ENCODE peak calls at places on chromosomes 6 and 20, in nine cellular contexts. One of them, this sample, is unnamed.

GRCh38 chr6:40039042-40039441 is 104.8 kb upstream of the MOCS1 start:
- DNase-seq in CD4-positive, alpha-beta T cell: no peak
- DNase-seq in progenitor cell of endocrine pancreas: no peak
- DNase-seq in H1: no peak
- DNase-seq in GM12865: no peak
- DNase-seq in A673: no peak
- DNase-seq in HFF-Myc: no peak
- DNase-seq in body of pancreas: no peak
- DNase-seq in tibial nerve: no peak
- DNase-seq in this sample: no peak

GRCh38 chr6:152401978-152402377 is 235.2 kb downstream of the SYNE1 start:
- DNase-seq in H1: no peak
- DNase-seq in A673: no peak
- DNase-seq in progenitor cell of endocrine pancreas: no peak
- DNase-seq in HFF-Myc: no peak
- DNase-seq in tibial nerve: no peak
- DNase-seq in GM12865: no peak
- DNase-seq in body of pancreas: no peak
- DNase-seq in CD4-positive, alpha-beta T cell: no peak
- DNase-seq in this sample: no peak

GRCh38 chr20:9353916-9354276 is 160.5 kb upstream of the LAMP5 start:
- DNase-seq in CD4-positive, alpha-beta T cell: no peak
- DNase-seq in A673: no peak
- DNase-seq in H1: no peak
- DNase-seq in GM12865: no peak
- DNase-seq in body of pancreas: no peak
- DNase-seq in HFF-Myc: no peak
- DNase-seq in tibial nerve: no peak
- DNase-seq in progenitor cell of endocrine pancreas: no peak
- DNase-seq in this sample: no peak

GRCh38 chr6:53151676-53152075 is 3.0 kb upstream of the GCM1 start:
- DNase-seq in CD4-positive, alpha-beta T cell: no peak
- DNase-seq in progenitor cell of endocrine pancreas: no peak
- DNase-seq in body of pancreas: no peak
- DNase-seq in H1: peak; percentile 65
- DNase-seq in tibial nerve: no peak
- DNase-seq in HFF-Myc: no peak
- DNase-seq in A673: peak; percentile 40
- DNase-seq in GM12865: peak; percentile 30
- DNase-seq in this sample: no peak

GRCh38 chr6:24923885-24924401 is 11.8 kb downstream of the RIPOR2 start:
- DNase-seq in H1: no peak
- DNase-seq in CD4-positive, alpha-beta T cell: no peak
- DNase-seq in progenitor cell of endocrine pancreas: no peak
- DNase-seq in body of pancreas: no peak
- DNase-seq in HFF-Myc: no peak
- DNase-seq in A673: no peak
- DNase-seq in tibial nerve: no peak
- DNase-seq in GM12865: no peak
- DNase-seq in this sample: no peak

GRCh38 chr6:159422041-159422984 is 253.1 kb downstream of the FNDC1 start:
- DNase-seq in CD4-positive, alpha-beta T cell: no peak
- DNase-seq in progenitor cell of endocrine pancreas: no peak
- DNase-seq in H1: no peak
- DNase-seq in body of pancreas: no peak
- DNase-seq in A673: no peak
- DNase-seq in GM12865: no peak
- DNase-seq in HFF-Myc: no peak
- DNase-seq in tibial nerve: no peak
- DNase-seq in this sample: no peak

GRCh38 chr20:53631909-53632662 is 38.4 kb upstream of the ZNF217 start:
- DNase-seq in GM12865: no peak
- DNase-seq in body of pancreas: no peak
- DNase-seq in progenitor cell of endocrine pancreas: no peak
- DNase-seq in CD4-positive, alpha-beta T cell: no peak
- DNase-seq in tibial nerve: no peak
- DNase-seq in H1: no peak
- DNase-seq in HFF-Myc: no peak
- DNase-seq in A673: no peak
- DNase-seq in this sample: no peak

GRCh38 chr6:62285612-62286469 is at the start of gene KHDRBS2:
- DNase-seq in progenitor cell of endocrine pancreas: peak; percentile 90
- DNase-seq in CD4-positive, alpha-beta T cell: no peak
- DNase-seq in H1: peak; percentile 92
- DNase-seq in body of pancreas: peak; percentile 82
- DNase-seq in GM12865: peak; percentile 83
- DNase-seq in HFF-Myc: no peak
- DNase-seq in A673: peak; percentile 11
- DNase-seq in tibial nerve: peak; percentile 64
- DNase-seq in this sample: peak; percentile 20

GRCh38 chr20:9068232-9068781 is 580 bp upstream of the PLCB4 start:
- DNase-seq in body of pancreas: peak; percentile 25
- DNase-seq in GM12865: no peak
- DNase-seq in CD4-positive, alpha-beta T cell: no peak
- DNase-seq in progenitor cell of endocrine pancreas: peak; percentile 56
- DNase-seq in HFF-Myc: no peak
- DNase-seq in tibial nerve: no peak
- DNase-seq in A673: peak; percentile 58
- DNase-seq in H1: peak; percentile 84
- DNase-seq in this sample: peak; percentile 25

GRCh38 chr6:130396722-130397121 is 30.9 kb downstream of the TMEM200A start:
- DNase-seq in tibial nerve: no peak
- DNase-seq in body of pancreas: no peak
- DNase-seq in progenitor cell of endocrine pancreas: no peak
- DNase-seq in CD4-positive, alpha-beta T cell: no peak
- DNase-seq in HFF-Myc: no peak
- DNase-seq in A673: no peak
- DNase-seq in GM12865: peak; percentile 13
- DNase-seq in H1: no peak
- DNase-seq in this sample: no peak

GRCh38 chr6:40962241-40962640 is 76.8 kb downstream of the UNC5CL start:
- DNase-seq in progenitor cell of endocrine pancreas: no peak
- DNase-seq in tibial nerve: no peak
- DNase-seq in GM12865: peak; percentile 64
- DNase-seq in HFF-Myc: peak; percentile 90
- DNase-seq in CD4-positive, alpha-beta T cell: no peak
- DNase-seq in A673: peak; percentile 31
- DNase-seq in body of pancreas: no peak
- DNase-seq in H1: no peak
- DNase-seq in this sample: no peak

GRCh38 chr6:26295691-26296555 is 69.1 kb upstream of the BTN3A2 start:
- DNase-seq in H1: no peak
- DNase-seq in CD4-positive, alpha-beta T cell: no peak
- DNase-seq in HFF-Myc: no peak
- DNase-seq in body of pancreas: no peak
- DNase-seq in GM12865: no peak
- DNase-seq in progenitor cell of endocrine pancreas: no peak
- DNase-seq in A673: no peak
- DNase-seq in tibial nerve: no peak
- DNase-seq in this sample: no peak

GRCh38 chr6:37668251-37668650 is 29.4 kb downstream of the MDGA1 start:
- DNase-seq in body of pancreas: no peak
- DNase-seq in progenitor cell of endocrine pancreas: no peak
- DNase-seq in HFF-Myc: no peak
- DNase-seq in GM12865: no peak
- DNase-seq in A673: no peak
- DNase-seq in H1: no peak
- DNase-seq in CD4-positive, alpha-beta T cell: no peak
- DNase-seq in tibial nerve: no peak
- DNase-seq in this sample: no peak

GRCh38 chr6:159042003-159042823 is 2.6 kb downstream of the TAGAP start:
- DNase-seq in A673: peak; percentile 59
- DNase-seq in HFF-Myc: peak; percentile 14
- DNase-seq in progenitor cell of endocrine pancreas: peak; percentile 56
- DNase-seq in GM12865: peak; percentile 90
- DNase-seq in H1: peak; percentile 73
- DNase-seq in tibial nerve: peak; percentile 45
- DNase-seq in body of pancreas: peak; percentile 88
- DNase-seq in CD4-positive, alpha-beta T cell: peak; percentile 69
- DNase-seq in this sample: peak; percentile 40

GRCh38 chr6:169160855-169161560 is 92.6 kb downstream of the THBS2 start:
- DNase-seq in H1: no peak
- DNase-seq in CD4-positive, alpha-beta T cell: no peak
- DNase-seq in HFF-Myc: no peak
- DNase-seq in body of pancreas: no peak
- DNase-seq in progenitor cell of endocrine pancreas: no peak
- DNase-seq in tibial nerve: no peak
- DNase-seq in GM12865: no peak
- DNase-seq in A673: no peak
- DNase-seq in this sample: no peak

DNA sequence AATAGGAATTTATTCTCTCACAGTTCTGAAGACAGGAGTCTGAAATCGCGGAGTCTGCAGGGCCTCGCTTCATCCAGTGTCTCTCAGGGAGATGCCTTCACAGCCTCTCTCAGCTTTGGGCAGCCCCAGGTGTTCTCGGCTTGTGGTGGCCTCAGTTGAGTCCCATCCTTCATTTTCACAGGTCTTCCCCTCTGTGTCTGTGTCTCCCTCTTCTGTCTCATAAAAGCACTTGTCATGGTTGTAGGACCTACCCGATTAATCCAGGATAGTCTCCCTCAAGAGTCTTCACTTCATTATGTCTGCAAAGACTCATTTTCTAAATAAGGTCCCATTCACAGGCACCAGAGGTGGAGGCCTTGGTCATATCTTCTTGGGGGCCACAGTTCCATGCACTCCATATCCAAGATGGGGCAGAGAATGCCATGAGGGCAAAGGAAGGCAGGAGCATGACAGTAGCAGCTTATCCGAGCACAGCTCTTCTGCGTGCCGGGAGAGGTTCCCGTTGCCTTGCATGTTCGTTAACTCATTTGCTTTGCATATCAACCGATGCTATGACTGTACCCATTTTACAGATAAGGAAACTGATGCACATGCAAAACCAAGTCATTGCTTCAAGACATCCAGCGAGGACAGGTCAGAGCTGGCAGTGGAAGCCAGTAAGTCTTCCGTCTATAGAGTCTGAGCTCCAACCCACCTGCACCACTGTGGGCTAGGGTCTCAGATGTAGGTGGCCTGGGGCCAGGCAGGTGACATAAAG is 363.8 kb upstream of the SULF2 start:
- DNase-seq in GM12865: peak; percentile 3
- DNase-seq in A673: no peak
- DNase-seq in tibial nerve: no peak
- DNase-seq in H1: no peak
- DNase-seq in body of pancreas: no peak
- DNase-seq in HFF-Myc: no peak
- DNase-seq in CD4-positive, alpha-beta T cell: no peak
- DNase-seq in progenitor cell of endocrine pancreas: no peak
- DNase-seq in this sample: no peak
- TF ChIP-seq CTCF in GM12865: no peak
- TF ChIP-seq CTCF in A673: no peak
- TF ChIP-seq CTCF in tibial nerve: no peak
- TF ChIP-seq CTCF in H1: no peak
- TF ChIP-seq CTCF in body of pancreas: no peak
- TF ChIP-seq CTCF in HFF-Myc: no peak
- TF ChIP-seq CTCF in CD4-positive, alpha-beta T cell: no peak
- TF ChIP-seq CTCF in progenitor cell of endocrine pancreas: no peak
- TF ChIP-seq CTCF in this sample: no peak

GRCh38 chr6:46490425-46491200 is 636 bp downstream of the RCAN2 start:
- DNase-seq in CD4-positive, alpha-beta T cell: no peak
- DNase-seq in H1: peak; percentile 82
- DNase-seq in GM12865: no peak
- DNase-seq in progenitor cell of endocrine pancreas: peak; percentile 77
- DNase-seq in tibial nerve: no peak
- DNase-seq in A673: peak; percentile 5
- DNase-seq in body of pancreas: peak; percentile 27
- DNase-seq in HFF-Myc: no peak
- DNase-seq in this sample: no peak
- TF ChIP-seq CTCF in CD4-positive, alpha-beta T cell: no peak
- TF ChIP-seq CTCF in H1: peak; percentile 47
- TF ChIP-seq CTCF in GM12865: peak; percentile 5
- TF ChIP-seq CTCF in progenitor cell of endocrine pancreas: peak; percentile 69
- TF ChIP-seq CTCF in tibial nerve: no peak
- TF ChIP-seq CTCF in A673: peak; percentile 22
- TF ChIP-seq CTCF in body of pancreas: no peak
- TF ChIP-seq CTCF in HFF-Myc: peak; percentile 46
- TF ChIP-seq CTCF in this sample: peak; percentile 33

GRCh38 chr6:20559924-20560551 is 25.8 kb downstream of the CDKAL1 start:
- DNase-seq in body of pancreas: no peak
- DNase-seq in CD4-positive, alpha-beta T cell: no peak
- DNase-seq in A673: peak; percentile 24
- DNase-seq in HFF-Myc: no peak
- DNase-seq in GM12865: no peak
- DNase-seq in H1: no peak
- DNase-seq in tibial nerve: no peak
- DNase-seq in progenitor cell of endocrine pancreas: no peak
- DNase-seq in this sample: no peak
- TF ChIP-seq CTCF in body of pancreas: peak; percentile 25
- TF ChIP-seq CTCF in CD4-positive, alpha-beta T cell: no peak
- TF ChIP-seq CTCF in A673: peak; percentile 41
- TF ChIP-seq CTCF in HFF-Myc: no peak
- TF ChIP-seq CTCF in GM12865: no peak
- TF ChIP-seq CTCF in H1: no peak
- TF ChIP-seq CTCF in tibial nerve: no peak
- TF ChIP-seq CTCF in progenitor cell of endocrine pancreas: peak; percentile 16
- TF ChIP-seq CTCF in this sample: peak; percentile 42

GRCh38 chr20:15642676-15643075 is 930.6 kb downstream of the KIF16B start:
- DNase-seq in A673: no peak
- DNase-seq in HFF-Myc: peak; percentile 51
- DNase-seq in tibial nerve: no peak
- DNase-seq in progenitor cell of endocrine pancreas: no peak
- DNase-seq in GM12865: no peak
- DNase-seq in body of pancreas: no peak
- DNase-seq in H1: no peak
- DNase-seq in CD4-positive, alpha-beta T cell: no peak
- DNase-seq in this sample: no peak

GRCh38 chr20:15638781-15639180 is 934.5 kb downstream of the KIF16B start:
- DNase-seq in body of pancreas: no peak
- DNase-seq in H1: no peak
- DNase-seq in A673: no peak
- DNase-seq in tibial nerve: no peak
- DNase-seq in HFF-Myc: no peak
- DNase-seq in progenitor cell of endocrine pancreas: no peak
- DNase-seq in GM12865: no peak
- DNase-seq in CD4-positive, alpha-beta T cell: no peak
- DNase-seq in this sample: no peak

GRCh38 chr20:15642099-15642498 is 931.1 kb downstream of the KIF16B start:
- DNase-seq in HFF-Myc: no peak
- DNase-seq in progenitor cell of endocrine pancreas: no peak
- DNase-seq in GM12865: no peak
- DNase-seq in A673: no peak
- DNase-seq in body of pancreas: no peak
- DNase-seq in CD4-positive, alpha-beta T cell: no peak
- DNase-seq in tibial nerve: no peak
- DNase-seq in H1: no peak
- DNase-seq in this sample: no peak

GRCh38 chr20:15639839-15640238 is 933.4 kb downstream of the KIF16B start:
- DNase-seq in A673: no peak
- DNase-seq in CD4-positive, alpha-beta T cell: no peak
- DNase-seq in tibial nerve: no peak
- DNase-seq in HFF-Myc: no peak
- DNase-seq in GM12865: no peak
- DNase-seq in body of pancreas: no peak
- DNase-seq in H1: no peak
- DNase-seq in progenitor cell of endocrine pancreas: no peak
- DNase-seq in this sample: no peak

DNA sequence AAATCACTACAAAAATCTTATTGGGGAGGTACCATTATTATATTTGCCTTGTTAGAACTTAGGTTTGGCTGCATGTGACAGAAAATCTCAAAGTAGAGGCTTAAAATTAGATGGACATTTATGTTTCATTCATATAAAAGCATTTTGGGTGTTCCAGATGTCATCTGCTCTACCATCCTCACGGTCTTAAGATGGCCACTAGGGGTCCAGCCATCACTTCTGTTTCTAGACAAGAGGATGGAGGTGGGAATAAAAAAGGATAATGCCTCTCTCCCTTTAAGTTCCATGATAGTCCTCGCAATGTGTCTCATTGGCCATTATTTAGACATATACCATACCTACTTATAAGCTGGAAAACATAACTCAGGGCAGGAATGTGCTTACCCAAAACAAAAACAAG is 929.5 kb downstream of the KIF16B start:
- DNase-seq in tibial nerve: no peak
- DNase-seq in H1: no peak
- DNase-seq in HFF-Myc: no peak
- DNase-seq in CD4-positive, alpha-beta T cell: no peak
- DNase-seq in GM12865: peak; percentile 22
- DNase-seq in A673: peak; percentile 1
- DNase-seq in progenitor cell of endocrine pancreas: no peak
- DNase-seq in body of pancreas: no peak
- DNase-seq in this sample: no peak
- TF ChIP-seq CTCF in tibial nerve: no peak
- TF ChIP-seq CTCF in H1: no peak
- TF ChIP-seq CTCF in HFF-Myc: peak; percentile 44
- TF ChIP-seq CTCF in CD4-positive, alpha-beta T cell: no peak
- TF ChIP-seq CTCF in GM12865: peak; percentile 21
- TF ChIP-seq CTCF in A673: peak; percentile 38
- TF ChIP-seq CTCF in progenitor cell of endocrine pancreas: peak; percentile 31
- TF ChIP-seq CTCF in body of pancreas: no peak
- TF ChIP-seq CTCF in this sample: peak; percentile 7